ENCODE peak calls at places on chromosomes 1 and 21, in ten cellular contexts. One of them, this sample, is unnamed.

GRCh38 chr1:5651496-5651895 is 340.7 kb downstream of the NPHP4 start:
- DNase-seq in GM12878: no peak
- DNase-seq in mucosa of descending colon: no peak
- DNase-seq in kidney: no peak
- DNase-seq in GM12864: no peak
- DNase-seq in heart right ventricle: no peak
- DNase-seq in PC-9: no peak
- DNase-seq in AG10803: no peak
- DNase-seq in fibroblast of mammary gland: no peak
- DNase-seq in spleen: no peak
- DNase-seq in this sample: no peak

GRCh38 chr1:3312894-3313578 is 141.4 kb upstream of the ARHGEF16 start:
- DNase-seq in AG10803: peak; percentile 98
- DNase-seq in GM12878: no peak
- DNase-seq in PC-9: peak; percentile 87
- DNase-seq in fibroblast of mammary gland: peak; percentile 98
- DNase-seq in spleen: no peak
- DNase-seq in GM12864: no peak
- DNase-seq in heart right ventricle: peak; percentile 88
- DNase-seq in mucosa of descending colon: peak; percentile 64
- DNase-seq in kidney: peak; percentile 98
- DNase-seq in this sample: peak; percentile 98

GRCh38 chr1:6970256-6970655 is 185.0 kb downstream of the CAMTA1 start:
- DNase-seq in GM12864: no peak
- DNase-seq in heart right ventricle: no peak
- DNase-seq in PC-9: no peak
- DNase-seq in spleen: peak; percentile 34
- DNase-seq in GM12878: no peak
- DNase-seq in mucosa of descending colon: no peak
- DNase-seq in fibroblast of mammary gland: no peak
- DNase-seq in kidney: no peak
- DNase-seq in AG10803: no peak
- DNase-seq in this sample: no peak

GRCh38 chr1:29708381-29708780 is 472.1 kb downstream of the PTPRU start:
- DNase-seq in mucosa of descending colon: no peak
- DNase-seq in kidney: no peak
- DNase-seq in GM12864: no peak
- DNase-seq in heart right ventricle: no peak
- DNase-seq in fibroblast of mammary gland: peak; percentile 72
- DNase-seq in PC-9: no peak
- DNase-seq in spleen: no peak
- DNase-seq in GM12878: no peak
- DNase-seq in AG10803: peak; percentile 57
- DNase-seq in this sample: no peak

GRCh38 chr1:205920159-205920558 is 23.1 kb downstream of the SLC26A9 start:
- DNase-seq in AG10803: peak; percentile 37
- DNase-seq in PC-9: no peak
- DNase-seq in kidney: peak; percentile 56
- DNase-seq in GM12878: no peak
- DNase-seq in GM12864: no peak
- DNase-seq in fibroblast of mammary gland: peak; percentile 88
- DNase-seq in spleen: peak; percentile 43
- DNase-seq in heart right ventricle: peak; percentile 59
- DNase-seq in mucosa of descending colon: no peak
- DNase-seq in this sample: no peak

GRCh38 chr21:34807146-34807880 is 138.5 kb downstream of the CLIC6 start:
- DNase-seq in mucosa of descending colon: no peak
- DNase-seq in heart right ventricle: no peak
- DNase-seq in AG10803: peak; percentile 92
- DNase-seq in PC-9: peak; percentile 59
- DNase-seq in GM12864: peak; percentile 19
- DNase-seq in GM12878: no peak
- DNase-seq in kidney: no peak
- DNase-seq in spleen: no peak
- DNase-seq in fibroblast of mammary gland: peak; percentile 99
- DNase-seq in this sample: peak; percentile 91

GRCh38 chr1:30694248-30695175 is 28.9 kb downstream of the MATN1 start:
- DNase-seq in fibroblast of mammary gland: no peak
- DNase-seq in PC-9: no peak
- DNase-seq in heart right ventricle: no peak
- DNase-seq in GM12864: no peak
- DNase-seq in mucosa of descending colon: no peak
- DNase-seq in kidney: no peak
- DNase-seq in GM12878: no peak
- DNase-seq in AG10803: no peak
- DNase-seq in spleen: no peak
- DNase-seq in this sample: no peak

GRCh38 chr1:222171005-222171404 is 376.9 kb downstream of the HHIPL2 start:
- DNase-seq in PC-9: peak; percentile 3
- DNase-seq in GM12864: peak; percentile 8
- DNase-seq in fibroblast of mammary gland: peak; percentile 76
- DNase-seq in AG10803: peak; percentile 63
- DNase-seq in kidney: no peak
- DNase-seq in mucosa of descending colon: peak; percentile 3
- DNase-seq in GM12878: peak; percentile 23
- DNase-seq in spleen: no peak
- DNase-seq in heart right ventricle: no peak
- DNase-seq in this sample: peak; percentile 45

GRCh38 chr1:76136894-76137293 is 62.3 kb downstream of the ST6GALNAC3 start:
- DNase-seq in kidney: no peak
- DNase-seq in fibroblast of mammary gland: no peak
- DNase-seq in GM12878: no peak
- DNase-seq in mucosa of descending colon: no peak
- DNase-seq in heart right ventricle: no peak
- DNase-seq in spleen: no peak
- DNase-seq in GM12864: no peak
- DNase-seq in AG10803: no peak
- DNase-seq in PC-9: no peak
- DNase-seq in this sample: no peak

GRCh38 chr1:14055442-14056225 is 355.6 kb downstream of the PRDM2 start:
- DNase-seq in fibroblast of mammary gland: peak; percentile 37
- DNase-seq in kidney: no peak
- DNase-seq in AG10803: no peak
- DNase-seq in mucosa of descending colon: no peak
- DNase-seq in GM12864: no peak
- DNase-seq in PC-9: no peak
- DNase-seq in spleen: no peak
- DNase-seq in GM12878: no peak
- DNase-seq in heart right ventricle: no peak
- DNase-seq in this sample: peak; percentile 48

GRCh38 chr1:92711473-92712165 is 73.3 kb downstream of the EVI5 start:
- DNase-seq in mucosa of descending colon: no peak
- DNase-seq in heart right ventricle: no peak
- DNase-seq in GM12878: no peak
- DNase-seq in PC-9: no peak
- DNase-seq in GM12864: no peak
- DNase-seq in fibroblast of mammary gland: no peak
- DNase-seq in AG10803: no peak
- DNase-seq in spleen: no peak
- DNase-seq in kidney: no peak
- DNase-seq in this sample: no peak

GRCh38 chr21:46532080-46532479 is 72.8 kb downstream of the S100B start:
- DNase-seq in kidney: no peak
- DNase-seq in heart right ventricle: no peak
- DNase-seq in GM12864: no peak
- DNase-seq in fibroblast of mammary gland: no peak
- DNase-seq in AG10803: no peak
- DNase-seq in PC-9: no peak
- DNase-seq in GM12878: no peak
- DNase-seq in mucosa of descending colon: no peak
- DNase-seq in spleen: no peak
- DNase-seq in this sample: no peak

GRCh38 chr1:246418565-246419312 is 88.3 kb downstream of the SMYD3 start:
- DNase-seq in mucosa of descending colon: no peak
- DNase-seq in fibroblast of mammary gland: no peak
- DNase-seq in spleen: no peak
- DNase-seq in PC-9: no peak
- DNase-seq in AG10803: no peak
- DNase-seq in kidney: no peak
- DNase-seq in GM12864: no peak
- DNase-seq in heart right ventricle: peak; percentile 17
- DNase-seq in GM12878: no peak
- DNase-seq in this sample: no peak

GRCh38 chr1:246415028-246415427 is 92.1 kb downstream of the SMYD3 start:
- DNase-seq in spleen: no peak
- DNase-seq in mucosa of descending colon: no peak
- DNase-seq in GM12864: no peak
- DNase-seq in fibroblast of mammary gland: no peak
- DNase-seq in AG10803: no peak
- DNase-seq in GM12878: no peak
- DNase-seq in kidney: no peak
- DNase-seq in PC-9: no peak
- DNase-seq in heart right ventricle: no peak
- DNase-seq in this sample: no peak

GRCh38 chr1:246417152-246417812 is 89.8 kb downstream of the SMYD3 start:
- DNase-seq in mucosa of descending colon: no peak
- DNase-seq in GM12878: no peak
- DNase-seq in heart right ventricle: no peak
- DNase-seq in PC-9: no peak
- DNase-seq in GM12864: no peak
- DNase-seq in kidney: no peak
- DNase-seq in AG10803: peak; percentile 62
- DNase-seq in spleen: no peak
- DNase-seq in fibroblast of mammary gland: peak; percentile 96
- DNase-seq in this sample: no peak

GRCh38 chr1:246416261-246416660 is 90.8 kb downstream of the SMYD3 start:
- DNase-seq in mucosa of descending colon: no peak
- DNase-seq in AG10803: no peak
- DNase-seq in heart right ventricle: no peak
- DNase-seq in fibroblast of mammary gland: peak; percentile 67
- DNase-seq in spleen: no peak
- DNase-seq in kidney: no peak
- DNase-seq in GM12864: no peak
- DNase-seq in PC-9: no peak
- DNase-seq in GM12878: no peak
- DNase-seq in this sample: no peak

GRCh38 chr1:246417813-246418564 is 89.1 kb downstream of the SMYD3 start:
- DNase-seq in PC-9: no peak
- DNase-seq in AG10803: no peak
- DNase-seq in fibroblast of mammary gland: no peak
- DNase-seq in heart right ventricle: no peak
- DNase-seq in GM12878: no peak
- DNase-seq in GM12864: no peak
- DNase-seq in spleen: no peak
- DNase-seq in mucosa of descending colon: no peak
- DNase-seq in kidney: no peak
- DNase-seq in this sample: no peak
- TF ChIP-seq CTCF in PC-9: no peak
- TF ChIP-seq CTCF in AG10803: no peak
- TF ChIP-seq CTCF in fibroblast of mammary gland: no peak
- TF ChIP-seq CTCF in heart right ventricle: no peak
- TF ChIP-seq CTCF in GM12878: no peak
- TF ChIP-seq CTCF in GM12864: no peak
- TF ChIP-seq CTCF in spleen: no peak
- TF ChIP-seq CTCF in mucosa of descending colon: no peak
- TF ChIP-seq CTCF in kidney: no peak
- TF ChIP-seq CTCF in this sample: no peak

DNA sequence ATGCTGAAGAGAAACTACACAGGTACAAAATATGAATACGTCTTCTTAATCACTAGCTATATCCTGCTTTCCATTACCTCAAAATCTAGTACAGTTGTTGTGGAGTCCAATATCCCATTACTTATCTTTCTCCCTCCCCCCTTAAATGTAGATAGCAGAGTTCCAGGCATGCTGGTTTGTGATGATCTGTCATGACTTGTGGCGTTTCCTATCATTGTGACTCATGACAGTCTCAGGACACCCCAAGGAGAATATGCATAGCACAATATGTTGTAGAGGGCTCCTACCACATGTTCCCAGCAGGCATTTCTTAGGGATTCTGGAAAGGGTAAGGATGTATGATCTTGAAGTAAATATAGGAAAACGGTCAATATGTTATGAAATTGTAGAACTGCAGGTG is 206.9 kb downstream of the USH2A start:
- DNase-seq in GM12878: no peak
- DNase-seq in heart right ventricle: no peak
- DNase-seq in fibroblast of mammary gland: no peak
- DNase-seq in GM12864: no peak
- DNase-seq in spleen: no peak
- DNase-seq in kidney: no peak
- DNase-seq in AG10803: no peak
- DNase-seq in mucosa of descending colon: no peak
- DNase-seq in PC-9: no peak
- DNase-seq in this sample: no peak
- H3K4me3 ChIP-seq in GM12878: no peak overlapping the region
- H3K4me3 ChIP-seq in heart right ventricle: no peak overlapping the region
- H3K4me3 ChIP-seq in fibroblast of mammary gland: no peak overlapping the region
- H3K4me3 ChIP-seq in GM12864: no peak overlapping the region
- H3K4me3 ChIP-seq in spleen: no peak overlapping the region
- H3K4me3 ChIP-seq in kidney: no peak overlapping the region
- H3K4me3 ChIP-seq in AG10803: no peak overlapping the region
- H3K4me3 ChIP-seq in mucosa of descending colon: no peak overlapping the region
- H3K4me3 ChIP-seq in PC-9: no peak overlapping the region
- H3K4me3 ChIP-seq in this sample: no peak overlapping the region

GRCh38 chr1:179026813-179027664 is 1.3 kb downstream of the FAM20B start:
- DNase-seq in mucosa of descending colon: no peak
- DNase-seq in fibroblast of mammary gland: no peak
- DNase-seq in spleen: no peak
- DNase-seq in GM12864: no peak
- DNase-seq in AG10803: peak; percentile 24
- DNase-seq in PC-9: no peak
- DNase-seq in GM12878: no peak
- DNase-seq in heart right ventricle: no peak
- DNase-seq in kidney: no peak
- DNase-seq in this sample: no peak
- TF ChIP-seq CTCF in mucosa of descending colon: no peak
- TF ChIP-seq CTCF in fibroblast of mammary gland: no peak
- TF ChIP-seq CTCF in spleen: no peak
- TF ChIP-seq CTCF in GM12864: no peak
- TF ChIP-seq CTCF in AG10803: peak; percentile 1
- TF ChIP-seq CTCF in PC-9: no peak
- TF ChIP-seq CTCF in GM12878: no peak
- TF ChIP-seq CTCF in heart right ventricle: no peak
- TF ChIP-seq CTCF in kidney: no peak
- TF ChIP-seq CTCF in this sample: no peak

DNA sequence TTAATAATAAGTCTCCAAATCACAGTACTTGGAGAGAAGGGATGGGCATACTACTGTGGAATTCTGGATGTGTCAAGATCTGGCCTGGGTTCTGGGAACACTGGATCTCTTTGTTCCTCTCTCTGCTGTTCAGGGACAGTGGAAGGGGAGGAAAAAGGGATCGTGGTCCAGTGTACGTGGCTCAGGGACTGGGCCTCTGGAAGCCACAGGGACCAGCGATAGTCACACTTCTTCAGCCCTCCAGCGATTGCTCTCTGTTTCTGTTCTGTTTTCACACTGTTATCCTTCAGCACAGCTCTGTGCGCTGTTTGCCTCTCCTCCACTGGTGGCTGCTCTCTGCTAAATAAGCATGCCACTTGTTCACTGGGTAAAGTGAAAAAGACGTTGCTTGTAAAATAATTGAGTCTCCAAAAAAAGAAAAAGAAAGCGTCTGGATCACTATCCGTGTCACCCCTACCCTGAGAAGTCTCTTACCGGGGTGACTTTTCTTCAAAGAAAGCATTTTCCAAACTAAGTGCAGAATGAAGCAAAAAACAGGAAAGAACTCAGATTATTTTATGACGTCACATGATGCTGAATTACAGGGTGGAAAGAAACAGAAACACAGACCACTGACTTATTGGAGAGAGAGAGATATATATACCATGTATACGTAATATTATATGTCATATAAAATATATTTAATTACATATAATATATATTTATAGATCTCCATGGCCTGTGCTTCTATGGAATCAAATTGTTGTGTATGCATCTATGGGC is 279.4 kb downstream of the RGS7 start:
- DNase-seq in mucosa of descending colon: no peak
- DNase-seq in AG10803: no peak
- DNase-seq in spleen: no peak
- DNase-seq in GM12878: no peak
- DNase-seq in fibroblast of mammary gland: no peak
- DNase-seq in kidney: no peak
- DNase-seq in PC-9: no peak
- DNase-seq in heart right ventricle: no peak
- DNase-seq in GM12864: no peak
- DNase-seq in this sample: no peak
- H3K4me3 ChIP-seq in mucosa of descending colon: no peak overlapping the region
- H3K4me3 ChIP-seq in AG10803: no peak overlapping the region
- H3K4me3 ChIP-seq in spleen: no peak overlapping the region
- H3K4me3 ChIP-seq in GM12878: no peak overlapping the region
- H3K4me3 ChIP-seq in fibroblast of mammary gland: no peak overlapping the region
- H3K4me3 ChIP-seq in kidney: no peak overlapping the region
- H3K4me3 ChIP-seq in PC-9: no peak overlapping the region
- H3K4me3 ChIP-seq in heart right ventricle: no peak overlapping the region
- H3K4me3 ChIP-seq in GM12864: no peak overlapping the region
- H3K4me3 ChIP-seq in this sample: no peak overlapping the region

This sample was measured in astrocyte of the cerebellum.